ENCODE peak calls at places on chromosomes 6 and 20, in four cellular contexts. L is left lung, A is neural progenitor cell, X is WTC11. J is an unnamed sample.

GRCh38 chr6:158686791-158687381 is 37.0 kb downstream of the SYTL3 start:
- DNase-seq in L (no peak), A (no peak), X (no peak), J (no peak)

GRCh38 chr20:64111841-64112641 is 4.7 kb upstream of the NPBWR2 start:
- DNase-seq in L (peak), A (no peak), X (no peak), J (no peak)

GRCh38 chr20:39105551-39105950 is 143.4 kb downstream of the DHX35 start:
- DNase-seq in L (no peak), A (no peak), X (no peak), J (no peak)

GRCh38 chr6:48136856-48137255 is 25.9 kb upstream of the PTCHD4 start:
- DNase-seq in L (no peak), A (no peak), X (no peak), J (no peak)

GRCh38 chr6:22036267-22036666 is 260.6 kb downstream of the PRL start:
- DNase-seq in L (no peak), A (peak), X (peak), J (peak)

GRCh38 chr20:4684837-4685413 is 36.8 kb upstream of the PRND start:
- DNase-seq in L (no peak), A (no peak), X (no peak), J (no peak)

GRCh38 chr20:326645-327031 is 1.3 kb downstream of the SOX12 start:
- DNase-seq in L (peak), A (peak), X (no peak), J (peak)

GRCh38 chr6:170025341-170026271 is 265.3 kb downstream of the DLL1 start:
- DNase-seq in L (peak), A (no peak), X (no peak), J (no peak)

GRCh38 chr6:84882768-84883766 is 118.7 kb upstream of the TBX18 start:
- DNase-seq in L (no peak), A (no peak), X (no peak), J (no peak)

GRCh38 chr6:44381739-44382138 is 5.8 kb upstream of the CDC5L start:
- DNase-seq in L (no peak), A (no peak), X (no peak), J (no peak)

GRCh38 chr20:10619427-10619826 is 54.4 kb downstream of the JAG1 start:
- DNase-seq in L (no peak), A (peak), X (no peak), J (no peak)

GRCh38 chr6:31829633-31830492 is 2.3 kb downstream of the HSPA1B start:
- DNase-seq in L (no peak), A (peak), X (no peak), J (no peak)

GRCh38 chr6:30821862-30822784 is 62.2 kb upstream of the DDR1 start:
- DNase-seq in L (no peak), A (peak), X (no peak), J (no peak)

GRCh38 chr6:44942201-44942600 is 385.9 kb upstream of the RUNX2 start:
- DNase-seq in L (no peak), A (no peak), X (no peak), J (no peak)

GRCh38 chr6:157663261-157663660 is 159.8 kb upstream of the SNX9 start:
- DNase-seq in L (no peak), A (no peak), X (no peak), J (no peak)

GRCh38 chr6:18302561-18303439 is 38.5 kb upstream of the DEK start:
- DNase-seq in L (no peak), A (peak), X (no peak), J (no peak)

GRCh38 chr6:46876126-46876525 is 45.6 kb downstream of the ADGRF5 start:
- DNase-seq in L (no peak), A (peak), X (peak), J (no peak)

GRCh38 chr6:111377558-111378120 is 105.4 kb downstream of the REV3L start:
- DNase-seq in L (no peak), A (no peak), X (no peak), J (no peak)

GRCh38 chr6:138157986-138158638 is 3.6 kb upstream of the ARFGEF3 start:
- DNase-seq in L (no peak), A (no peak), X (no peak), J (no peak)

GRCh38 chr20:37721751-37722150 is 27.9 kb downstream of the CTNNBL1 start:
- DNase-seq in L (no peak), A (no peak), X (no peak), J (no peak)
- TF ChIP-seq CTCF in L (no peak), A (no peak), X (no peak), J (no peak)

DNA sequence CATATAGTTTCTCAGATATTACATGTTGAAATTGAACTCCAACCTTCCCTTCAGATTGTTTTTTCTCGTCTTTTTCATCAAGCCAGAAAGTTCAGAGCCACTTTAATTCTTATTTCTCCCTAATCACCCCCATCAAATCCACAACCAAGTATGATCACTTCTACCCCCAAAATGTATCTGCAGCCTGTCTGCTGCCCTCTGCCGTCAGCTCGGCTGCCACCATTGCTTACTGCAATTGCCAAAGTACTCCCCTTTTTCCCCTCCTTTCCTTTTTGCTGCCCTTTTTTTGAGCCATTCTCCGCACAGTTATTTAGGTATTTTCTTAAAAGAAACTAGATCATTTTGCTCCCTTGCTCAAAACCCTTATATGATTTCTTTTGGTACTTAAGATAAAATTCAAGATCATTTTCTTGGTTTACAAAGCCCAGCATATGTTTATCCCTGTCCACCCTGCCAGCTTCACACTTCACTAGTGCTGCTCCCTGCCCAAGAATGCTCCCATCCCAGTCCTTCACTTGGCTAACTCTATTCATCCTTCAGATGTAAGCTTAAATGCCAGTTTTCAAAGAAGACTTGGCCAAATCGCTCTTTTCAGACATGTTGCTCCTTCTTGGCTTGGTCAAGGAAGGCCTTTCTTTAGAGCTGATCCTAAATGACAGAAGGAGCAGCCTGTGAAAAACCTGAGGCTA is 63.6 kb downstream of the SH3BGRL2 start:
- DNase-seq in L (no peak), A (peak), X (peak), J (no peak)
- TF ChIP-seq CTCF in L (no peak), A (peak), X (peak), J (peak)

GRCh38 chr6:128554302-128554701 is 33.9 kb upstream of the PTPRK start:
- DNase-seq in L (no peak), A (no peak), X (no peak), J (no peak)
- TF ChIP-seq CTCF in L (no peak), A (no peak), X (no peak), J (no peak)

GRCh38 chr6:147378819-147379218 is 129.7 kb upstream of the SAMD5 start:
- DNase-seq in L (no peak), A (no peak), X (no peak), J (no peak)

GRCh38 chr6:147384029-147384428 is 124.5 kb upstream of the SAMD5 start:
- DNase-seq in L (no peak), A (no peak), X (no peak), J (no peak)

GRCh38 chr6:147381734-147382133 is 126.8 kb upstream of the SAMD5 start:
- DNase-seq in L (no peak), A (no peak), X (no peak), J (no peak)

GRCh38 chr6:147384737-147385710 is 123.5 kb upstream of the SAMD5 start:
- DNase-seq in L (no peak), A (no peak), X (no peak), J (no peak)

DNA sequence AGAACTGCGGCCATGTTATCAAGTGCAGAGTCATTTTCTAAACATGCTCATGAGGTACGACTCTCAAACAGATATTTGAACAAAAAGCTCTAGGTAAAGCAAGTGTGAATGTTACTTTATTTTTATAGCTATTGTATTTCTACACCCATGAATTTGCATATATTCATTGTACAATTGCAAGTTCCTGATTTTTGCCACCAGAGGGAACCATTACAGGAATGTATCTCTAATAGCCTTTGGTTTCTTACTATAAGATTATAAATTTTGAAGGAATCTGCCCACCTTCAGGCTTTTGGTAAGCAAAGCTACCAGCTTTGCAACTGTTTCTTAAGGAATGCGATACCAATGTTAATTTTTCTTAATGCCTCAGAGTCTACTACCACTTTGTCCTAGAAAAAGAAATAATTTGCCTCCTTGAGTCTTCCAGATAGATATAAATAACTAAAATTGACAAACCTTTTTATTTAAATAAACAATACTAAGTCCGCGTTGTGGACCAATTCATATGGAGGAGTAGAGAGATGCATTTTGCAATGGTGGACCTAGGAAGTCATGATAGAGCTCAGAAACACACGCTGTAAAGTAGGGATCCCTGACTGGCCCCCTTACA is 125.4 kb upstream of the SAMD5 start:
- DNase-seq in L (no peak), A (peak), X (no peak), J (no peak)
- TF ChIP-seq CTCF in L (peak), A (peak), X (peak), J (peak)

GRCh38 chr6:35220711-35221110 is 7.0 kb downstream of the SCUBE3 start:
- DNase-seq in L (no peak), A (no peak), X (no peak), J (no peak)
- TF ChIP-seq CTCF in L (no peak), A (no peak), X (no peak), J (no peak)

GRCh38 chr20:57711311-57711712 is 1.5 kb upstream of the PMEPA1 start:
- DNase-seq in L (no peak), A (no peak), X (no peak), J (no peak)

GRCh38 chr20:57713505-57713903 is 3.7 kb upstream of the PMEPA1 start:
- DNase-seq in L (no peak), A (no peak), X (no peak), J (no peak)

GRCh38 chr20:57710841-57711240 is 1.0 kb upstream of the PMEPA1 start:
- DNase-seq in L (no peak), A (no peak), X (no peak), J (no peak)

GRCh38 chr20:57712851-57713504 is 3.2 kb upstream of the PMEPA1 start:
- DNase-seq in L (no peak), A (no peak), X (no peak), J (no peak)

DNA sequence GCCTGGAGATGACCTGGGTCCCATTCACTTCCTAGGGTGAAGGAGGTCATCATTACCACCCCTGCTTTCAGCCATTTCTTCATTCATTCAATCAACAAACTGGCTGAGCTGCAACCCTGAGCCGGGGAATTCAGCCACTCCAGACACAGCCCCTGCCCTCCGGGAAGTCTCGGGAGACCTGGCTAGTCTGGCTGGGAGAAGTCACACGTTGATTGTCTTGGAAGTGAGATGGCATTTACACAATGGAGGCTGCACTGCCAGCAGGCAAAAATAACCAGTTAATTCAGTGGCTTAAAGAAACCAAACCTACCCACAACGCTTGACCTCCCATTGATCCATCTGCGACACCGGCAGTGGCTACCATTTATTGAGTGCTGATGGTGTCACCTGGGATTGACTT is 2.0 kb upstream of the PMEPA1 start:
- DNase-seq in L (no peak), A (no peak), X (no peak), J (no peak)
- TF ChIP-seq CTCF in L (no peak), A (no peak), X (no peak), J (no peak)

DNA sequence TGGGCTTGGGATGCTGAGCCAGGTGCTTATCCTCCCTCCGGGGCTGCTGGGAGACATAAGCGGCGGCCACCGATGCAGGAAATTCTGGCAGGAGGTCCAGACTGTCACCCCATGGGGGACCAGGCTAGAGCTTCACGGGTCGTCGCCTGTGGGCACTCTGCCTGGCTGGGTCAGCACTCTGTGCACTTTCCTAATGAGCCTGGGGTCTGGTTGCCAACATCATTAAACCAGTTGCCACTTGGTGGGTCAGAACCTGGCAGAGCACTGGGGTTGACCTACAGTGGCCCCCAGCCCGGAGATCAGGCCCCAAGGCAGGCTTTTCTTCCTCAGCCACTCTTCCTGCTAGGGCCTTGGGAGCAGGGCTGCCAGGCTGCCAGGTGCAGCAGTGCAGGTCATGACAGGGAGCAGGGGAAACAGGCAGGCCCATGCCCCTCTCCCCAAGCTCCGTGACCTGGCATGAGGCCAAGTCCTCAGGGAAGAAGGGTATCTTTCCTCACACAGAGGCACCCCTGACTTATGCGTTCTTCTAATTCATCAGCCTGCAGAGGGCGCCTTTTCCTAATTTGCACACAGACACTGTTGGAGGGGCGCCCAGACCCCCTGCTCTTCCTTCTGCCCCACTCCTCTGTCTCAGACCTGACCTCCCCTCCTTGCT is 154.5 kb upstream of the MLN start:
- DNase-seq in L (no peak), A (peak), X (peak), J (peak)
- TF ChIP-seq CTCF in L (no peak), A (peak), X (peak), J (peak)